ENCODE peak calls at places on chromosomes 2 and 18, in five cellular contexts. U is pulmonary artery endothelial cell; Q is central memory CD4-positive, alpha-beta T cell; C is neural progenitor cell; E is H4. V is an unnamed sample.

GRCh38 chr18:27645929-27646328 is 460.8 kb upstream of the CHST9 start:
- DNase-seq in U (no peak), Q (no peak), E (peak; percentile 12), C (no peak), V (no peak)

GRCh38 chr2:225895126-225895525 is 495.6 kb downstream of the NYAP2 start:
- DNase-seq in Q (no peak), E (no peak), U (no peak), C (no peak), V (no peak)

GRCh38 chr2:206349375-206349774 is 74.9 kb downstream of the ZDBF2 start:
- DNase-seq in Q (no peak), U (no peak), C (no peak), E (no peak), V (no peak)

GRCh38 chr18:74616494-74616893 is 18.8 kb downstream of the ZNF407 start:
- DNase-seq in C (no peak), U (no peak), E (no peak), Q (no peak), V (no peak)

GRCh38 chr2:231227309-231228162 is 29.1 kb downstream of the ARMC9 start:
- DNase-seq in Q (peak; percentile 42), U (peak; percentile 52), E (peak; percentile 81), C (peak; percentile 84), V (peak; percentile 90)

GRCh38 chr2:226796012-226796839 is 3.4 kb downstream of the IRS1 start:
- DNase-seq in U (no peak), C (no peak), Q (no peak), E (no peak), V (no peak)

GRCh38 chr2:43559391-43560230 is 36.2 kb downstream of the THADA start:
- DNase-seq in E (no peak), Q (no peak), C (no peak), U (no peak), V (no peak)

GRCh38 chr2:46521215-46521683 is 41.9 kb downstream of the TMEM247 start:
- DNase-seq in U (no peak), Q (no peak), C (no peak), E (peak; percentile 29), V (no peak)

GRCh38 chr2:9618410-9618809 is 12.4 kb downstream of the YWHAQ start:
- DNase-seq in E (no peak), Q (peak; percentile 40), C (no peak), U (no peak), V (no peak)

GRCh38 chr2:216465580-216466197 is 33.0 kb upstream of the RPL37A start:
- DNase-seq in U (no peak), C (no peak), Q (no peak), E (no peak), V (no peak)

V was measured in lung microvascular endothelial cell.